ENCODE peak calls at places on chromosome 13, in seven cellular contexts. B is lung microvascular endothelial cell; U is NCI-H2171; D is heart right ventricle; W is GM23338; C is activated CD4-positive, alpha-beta T cell treated with anti-CD3 and anti-CD28 coated beads, Interleukin-2, amount 50 U/mL, for 1 hour; R is iris pigment epithelial cell. K is an unnamed sample.
A peak's percentile ranks its signal among the peaks of the same experiment; 100 is the strongest.

GRCh38 chr13:26599403-26599802 is 41.9 kb downstream of the WASF3 start:
- DNase-seq in B (no peak), U (no peak), D (no peak), W (no peak), C (no peak), R (no peak), K (no peak)

GRCh38 chr13:24263652-24264051 is 45.7 kb upstream of the C1QTNF9 start:
- DNase-seq in B (no peak), U (no peak), D (no peak), W (no peak), C (no peak), R (peak; percentile 73), K (no peak)

GRCh38 chr13:102913924-102914628 is 68.2 kb downstream of the ERCC5 start:
- DNase-seq in B (peak; percentile 67), U (peak; percentile 66), D (no peak), W (no peak), C (no peak), R (peak; percentile 35), K (peak; percentile 92)

GRCh38 chr13:97122381-97122996 is 99.6 kb upstream of the MBNL2 start:
- DNase-seq in B (peak; percentile 72), U (no peak), D (no peak), W (no peak), C (no peak), R (peak; percentile 86), K (no peak)

GRCh38 chr13:102854675-102855074 is 8.8 kb downstream of the ERCC5 start:
- DNase-seq in B (no peak), U (no peak), D (no peak), W (no peak), C (no peak), R (no peak), K (no peak)

GRCh38 chr13:51584731-51585191 is 499 bp downstream of the WDFY2 start:
- DNase-seq in B (peak; percentile 67), U (peak; percentile 79), D (peak; percentile 46), W (peak; percentile 82), C (peak; percentile 65), R (peak; percentile 59), K (peak; percentile 44)

GRCh38 chr13:34156841-34157365 is 339.0 kb downstream of the RFC3 start:
- DNase-seq in B (peak; percentile 100), U (no peak), D (peak; percentile 48), W (no peak), C (no peak), R (peak; percentile 98), K (peak; percentile 28)

GRCh38 chr13:98315902-98316301 is 138.8 kb upstream of the RNF113B start:
- DNase-seq in B (no peak), U (no peak), D (peak; percentile 31), W (no peak), C (no peak), R (no peak), K (no peak)

GRCh38 chr13:46006688-46007452 is 45.7 kb downstream of the ZC3H13 start:
- DNase-seq in B (no peak), U (no peak), D (no peak), W (no peak), C (no peak), R (peak; percentile 29), K (no peak)

GRCh38 chr13:80348750-80349149 is 7.8 kb upstream of the SPRY2 start:
- DNase-seq in B (no peak), U (no peak), D (no peak), W (no peak), C (no peak), R (no peak), K (no peak)

GRCh38 chr13:33349314-33349995 is 63.9 kb upstream of the STARD13 start:
- DNase-seq in B (peak; percentile 7), U (no peak), D (peak; percentile 23), W (peak; percentile 36), C (no peak), R (no peak), K (peak; percentile 49)

GRCh38 chr13:49046002-49046401 is 70.3 kb downstream of the FNDC3A start:
- DNase-seq in B (no peak), U (no peak), D (no peak), W (no peak), C (no peak), R (peak; percentile 62), K (no peak)

GRCh38 chr13:83350569-83350968 is 531.7 kb downstream of the SLITRK1 start:
- DNase-seq in B (no peak), U (no peak), D (no peak), W (no peak), C (no peak), R (peak; percentile 55), K (no peak)

K was measured in DMS79 treated with DMSO at 0.1 percent for 48 hours.